ENCODE peak calls at places on chromosomes 12 and 14, in eight cellular contexts. Y, O, N, T, X, J, L and G are unnamed samples.

GRCh38 chr12:122862110-122862634 is 26.9 kb downstream of the HIP1R start:
- DNase-seq in N (no peak), J (no peak), X (no peak), L (no peak), T (peak), O (no peak), Y (no peak), G (no peak)

GRCh38 chr14:20986811-20987210 is 3.0 kb upstream of the METTL17 start:
- DNase-seq in J (no peak), T (no peak), O (peak), X (no peak), N (no peak), L (no peak), Y (no peak), G (no peak)

GRCh38 chr12:45553204-45553603 is 176.3 kb upstream of the ARID2 start:
- DNase-seq in N (no peak), J (no peak), Y (no peak), L (no peak), T (no peak), O (no peak), X (no peak), G (no peak)

GRCh38 chr12:46489951-46490388 is 117.4 kb upstream of the SLC38A2 start:
- DNase-seq in O (peak), T (no peak), J (no peak), L (no peak), N (no peak), Y (no peak), X (no peak), G (no peak)

GRCh38 chr14:55540847-55541773 is 38.9 kb upstream of the KTN1 start:
- DNase-seq in T (no peak), L (no peak), O (no peak), Y (no peak), J (no peak), X (no peak), N (no peak), G (no peak)

GRCh38 chr14:97250925-97251324 is 453.7 kb downstream of the VRK1 start:
- DNase-seq in T (no peak), O (no peak), Y (no peak), N (no peak), L (no peak), J (no peak), X (no peak), G (no peak)

GRCh38 chr12:89347325-89347829 is 4.9 kb downstream of the DUSP6 start:
- DNase-seq in L (no peak), O (no peak), X (no peak), T (no peak), N (no peak), J (no peak), Y (no peak), G (no peak)

GRCh38 chr12:12147111-12147510 is 76.4 kb downstream of the BCL2L14 start:
- DNase-seq in J (no peak), O (no peak), N (no peak), T (no peak), X (no peak), L (no peak), Y (no peak), G (no peak)

GRCh38 chr14:22994762-22995275 is 12.5 kb upstream of the AJUBA start:
- DNase-seq in N (no peak), J (no peak), L (peak), X (no peak), Y (no peak), O (peak), T (peak), G (no peak)

GRCh38 chr12:102564026-102564425 is 83.7 kb upstream of the IGF1 start:
- DNase-seq in N (no peak), T (no peak), L (peak), Y (no peak), O (no peak), J (no peak), X (no peak), G (no peak)

GRCh38 chr14:45068396-45068795 is 15.5 kb upstream of the PRPF39 start:
- DNase-seq in T (no peak), J (no peak), Y (peak), N (no peak), O (no peak), X (no peak), L (no peak), G (no peak)

DNA sequence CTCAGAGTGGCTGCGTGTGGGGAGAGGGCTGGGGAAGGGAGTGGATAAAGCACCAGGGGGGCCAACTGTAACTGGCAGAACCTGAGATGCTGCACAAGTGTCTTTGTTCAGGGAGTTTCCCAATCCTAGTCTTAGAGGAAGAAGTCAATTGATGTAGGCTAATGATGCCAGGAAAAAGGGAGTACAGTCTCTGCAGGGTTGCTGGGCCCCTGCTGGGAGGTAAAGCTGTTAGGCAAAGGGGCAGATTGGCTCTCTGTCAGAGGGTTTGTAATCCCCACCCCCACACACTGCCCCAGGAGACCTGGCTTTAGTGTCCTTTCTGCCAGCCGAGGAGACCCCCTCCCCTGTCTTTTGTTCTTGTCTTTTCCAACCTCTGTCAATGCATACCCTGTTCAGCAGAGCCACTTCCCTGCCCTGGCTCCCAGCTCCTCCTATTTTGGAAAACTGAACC is 178.4 kb downstream of the KCNA5 start:
- DNase-seq in L (no peak), J (no peak), T (no peak), O (no peak), Y (no peak), N (no peak), X (no peak), G (no peak)
- H3K27ac ChIP-seq in L (no peak), J (no peak), T (no peak), O (no peak), Y (no peak), N (no peak), X (no peak), G (no peak)

GRCh38 chr12:120821878-120822277 is 82.3 kb downstream of the SPPL3 start:
- DNase-seq in Y (no peak), X (no peak), L (no peak), N (no peak), T (no peak), O (no peak), J (no peak), G (no peak)

GRCh38 chr12:120820885-120821510 is 83.2 kb downstream of the SPPL3 start:
- DNase-seq in J (no peak), O (no peak), X (no peak), T (no peak), N (no peak), Y (no peak), L (no peak), G (no peak)

GRCh38 chr12:120826335-120826734 is 77.8 kb downstream of the SPPL3 start:
- DNase-seq in O (no peak), J (no peak), L (no peak), X (no peak), Y (no peak), N (no peak), T (no peak), G (no peak)

GRCh38 chr12:120822832-120823503 is 81.2 kb downstream of the SPPL3 start:
- DNase-seq in T (no peak), L (no peak), Y (no peak), O (no peak), J (no peak), X (no peak), N (no peak), G (no peak)

GRCh38 chr12:120825337-120825736 is 78.8 kb downstream of the SPPL3 start:
- DNase-seq in N (no peak), O (no peak), X (no peak), J (no peak), L (no peak), T (no peak), Y (no peak), G (no peak)
- H3K4me3 ChIP-seq in N (no peak), O (no peak), X (no peak), J (no peak), L (no peak), T (no peak), Y (no peak), G (no peak)

DNA sequence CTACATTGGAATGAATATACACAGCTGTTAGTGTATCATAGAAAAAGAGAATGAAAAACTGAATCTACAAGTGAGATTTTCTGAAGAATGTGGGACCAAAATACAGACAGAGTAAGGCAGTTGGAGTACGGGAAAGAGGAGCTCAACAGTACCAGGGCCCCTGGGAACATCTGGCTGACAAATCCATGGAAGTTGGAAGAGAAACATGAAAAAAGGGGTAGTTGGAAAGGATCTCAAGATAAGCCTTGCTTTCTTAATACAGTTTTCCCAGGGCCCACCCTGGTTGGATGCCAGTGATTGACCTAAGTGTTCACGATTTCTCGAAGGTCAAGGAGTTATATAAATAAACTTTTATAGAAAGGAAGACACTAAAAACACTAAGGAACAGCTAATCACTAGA is 54.0 kb upstream of the SLCO1C1 start:
- DNase-seq in O (no peak), N (no peak), Y (no peak), T (no peak), L (no peak), J (no peak), X (no peak), G (no peak)
- H3K27ac ChIP-seq in O (no peak), N (no peak), Y (no peak), T (no peak), L (no peak), J (no peak), X (no peak), G (no peak)

GRCh38 chr12:116426391-116427136 is 132.6 kb upstream of the MAP1LC3B2 start:
- DNase-seq in X (no peak), Y (no peak), O (peak), T (no peak), N (no peak), J (no peak), L (no peak), G (no peak)
- H3K4me3 ChIP-seq in X (no peak), Y (no peak), O (no peak), T (no peak), N (no peak), J (no peak), L (no peak), G (no peak)

GRCh38 chr12:104656383-104656782 is 199.6 kb downstream of the CHST11 start:
- DNase-seq in T (no peak), X (no peak), N (no peak), O (no peak), J (no peak), L (no peak), Y (no peak), G (no peak)
- H3K27ac ChIP-seq in T (no peak), X (no peak), N (no peak), O (no peak), J (no peak), L (no peak), Y (no peak), G (no peak)

GRCh38 chr12:97903356-97903755 is 440.8 kb downstream of the RMST start:
- DNase-seq in L (no peak), J (no peak), O (no peak), N (no peak), X (no peak), Y (no peak), T (no peak), G (no peak)
- H3K4me3 ChIP-seq in L (no peak), J (no peak), O (no peak), N (no peak), X (no peak), Y (no peak), T (no peak), G (no peak)